ENCODE peak calls at places on chromosomes 5 and 9, in four cellular contexts. One of them, this sample, is unnamed.

GRCh38 chr9:786405-786804 is 55.1 kb upstream of the DMRT1 start:
- DNase-seq in T-helper 2 cell: no peak
- DNase-seq in WTC11: no peak
- DNase-seq in activated T-cell treated with anti-CD3 and anti-CD28 coated beads for 48 hours: no peak
- DNase-seq in this sample: no peak

GRCh38 chr5:166367391-166367790 is 1924.1 kb upstream of the WWC1 start:
- DNase-seq in T-helper 2 cell: no peak
- DNase-seq in WTC11: no peak
- DNase-seq in activated T-cell treated with anti-CD3 and anti-CD28 coated beads for 48 hours: no peak
- DNase-seq in this sample: no peak

GRCh38 chr9:22683393-22684075 is 236.9 kb downstream of the DMRTA1 start:
- DNase-seq in T-helper 2 cell: no peak
- DNase-seq in WTC11: no peak
- DNase-seq in activated T-cell treated with anti-CD3 and anti-CD28 coated beads for 48 hours: no peak
- DNase-seq in this sample: no peak

GRCh38 chr5:62779010-62779422 is 200.4 kb downstream of the LRRC70 start:
- DNase-seq in T-helper 2 cell: no peak
- DNase-seq in WTC11: peak
- DNase-seq in activated T-cell treated with anti-CD3 and anti-CD28 coated beads for 48 hours: no peak
- DNase-seq in this sample: no peak

GRCh38 chr9:135403733-135404450 is 75.7 kb upstream of the PPP1R26 start:
- DNase-seq in T-helper 2 cell: no peak
- DNase-seq in WTC11: no peak
- DNase-seq in activated T-cell treated with anti-CD3 and anti-CD28 coated beads for 48 hours: no peak
- DNase-seq in this sample: no peak

GRCh38 chr9:34732886-34733285 is 22.9 kb upstream of the CCL21 start:
- DNase-seq in T-helper 2 cell: no peak
- DNase-seq in WTC11: no peak
- DNase-seq in activated T-cell treated with anti-CD3 and anti-CD28 coated beads for 48 hours: no peak
- DNase-seq in this sample: no peak

GRCh38 chr9:132239518-132239917 is 77.7 kb downstream of the NTNG2 start:
- DNase-seq in T-helper 2 cell: no peak
- DNase-seq in WTC11: no peak
- DNase-seq in activated T-cell treated with anti-CD3 and anti-CD28 coated beads for 48 hours: no peak
- DNase-seq in this sample: no peak

GRCh38 chr9:129626079-129626943 is at the start of gene NTMT1:
- DNase-seq in T-helper 2 cell: peak
- DNase-seq in WTC11: peak
- DNase-seq in activated T-cell treated with anti-CD3 and anti-CD28 coated beads for 48 hours: peak
- DNase-seq in this sample: peak

GRCh38 chr5:53246042-53246836 is 136.7 kb upstream of the MOCS2 start:
- DNase-seq in T-helper 2 cell: no peak
- DNase-seq in WTC11: no peak
- DNase-seq in activated T-cell treated with anti-CD3 and anti-CD28 coated beads for 48 hours: no peak
- DNase-seq in this sample: no peak

GRCh38 chr5:149140197-149141002 is 893 bp upstream of the ABLIM3 start:
- DNase-seq in T-helper 2 cell: no peak
- DNase-seq in WTC11: no peak
- DNase-seq in activated T-cell treated with anti-CD3 and anti-CD28 coated beads for 48 hours: no peak
- DNase-seq in this sample: no peak

This sample was measured in activated B cell treated with CpG ODN at 0.5 μM for 24 hours.